ENCODE peak calls at places on chromosome 18, in seven cellular contexts. P is mammary epithelial cell, F is heart right ventricle, L is brain microvascular endothelial cell, T is thoracic aorta, I is endodermal cell, E is ovary. M is an unnamed sample.

GRCh38 chr18:9916067-9916684 is 2.4 kb downstream of the VAPA start:
- DNase-seq in P (no peak), F (no peak), L (no peak), T (no peak), I (no peak), E (no peak), M (no peak)

GRCh38 chr18:10184776-10185175 is 269.7 kb upstream of the APCDD1 start:
- DNase-seq in P (no peak), F (no peak), L (no peak), T (no peak), I (no peak), E (no peak), M (no peak)

GRCh38 chr18:3593904-3594759 is 144.2 kb downstream of the TGIF1 start:
- DNase-seq in P (peak; percentile 87), F (peak; percentile 71), L (peak; percentile 95), T (peak; percentile 78), I (peak; percentile 96), E (peak; percentile 86), M (peak; percentile 90)

GRCh38 chr18:73487956-73488355 is 620.2 kb upstream of the NETO1 start:
- DNase-seq in P (peak; percentile 13), F (no peak), L (no peak), T (no peak), I (no peak), E (no peak), M (no peak)

GRCh38 chr18:9147440-9148238 is 11.1 kb downstream of the ANKRD12 start:
- DNase-seq in P (peak; percentile 62), F (no peak), L (peak; percentile 68), T (no peak), I (peak; percentile 53), E (no peak), M (peak; percentile 39)

GRCh38 chr18:78984941-78985784 is 5.5 kb downstream of the SALL3 start:
- DNase-seq in P (peak; percentile 29), F (no peak), L (no peak), T (no peak), I (peak; percentile 92), E (no peak), M (no peak)

GRCh38 chr18:32956591-32957310 is 183.9 kb upstream of the KLHL14 start:
- DNase-seq in P (peak; percentile 5), F (no peak), L (peak; percentile 22), T (no peak), I (no peak), E (no peak), M (no peak)

GRCh38 chr18:74265546-74266098 is 26.1 kb downstream of the CYB5A start:
- DNase-seq in P (no peak), F (no peak), L (no peak), T (no peak), I (no peak), E (no peak), M (no peak)

GRCh38 chr18:48829443-48830149 is 121.2 kb downstream of the SMAD7 start:
- DNase-seq in P (no peak), F (no peak), L (no peak), T (no peak), I (peak; percentile 83), E (peak; percentile 35), M (no peak)

GRCh38 chr18:58557013-58557435 is 71.9 kb downstream of the ALPK2 start:
- DNase-seq in P (no peak), F (peak; percentile 54), L (no peak), T (no peak), I (no peak), E (no peak), M (no peak)

GRCh38 chr18:12059334-12060181 is 34.1 kb upstream of the ANKRD62 start:
- DNase-seq in P (no peak), F (no peak), L (no peak), T (no peak), I (no peak), E (no peak), M (no peak)

GRCh38 chr18:49949991-49950395 is 136.7 kb upstream of the ACAA2 start:
- DNase-seq in P (no peak), F (no peak), L (no peak), T (no peak), I (no peak), E (no peak), M (no peak)

GRCh38 chr18:33870059-33870458 is 292.0 kb downstream of the ASXL3 start:
- DNase-seq in P (no peak), F (no peak), L (peak; percentile 12), T (no peak), I (no peak), E (no peak), M (peak; percentile 1)

GRCh38 chr18:3466872-3467271 is 16.9 kb downstream of the TGIF1 start:
- DNase-seq in P (no peak), F (no peak), L (no peak), T (no peak), I (peak; percentile 81), E (no peak), M (no peak)

GRCh38 chr18:42141439-42141838 is 186.4 kb downstream of the PIK3C3 start:
- DNase-seq in P (no peak), F (no peak), L (no peak), T (no peak), I (peak; percentile 50), E (no peak), M (no peak)

GRCh38 chr18:44518666-44519065 is 162.0 kb upstream of the SETBP1 start:
- DNase-seq in P (peak; percentile 79), F (no peak), L (no peak), T (no peak), I (no peak), E (no peak), M (no peak)

GRCh38 chr18:30492552-30493129 is 549.9 kb downstream of the DSC3 start:
- DNase-seq in P (no peak), F (no peak), L (no peak), T (no peak), I (no peak), E (no peak), M (no peak)

GRCh38 chr18:9615973-9616559 is 1.7 kb upstream of the PPP4R1 start:
- DNase-seq in P (peak; percentile 56), F (no peak), L (no peak), T (no peak), I (no peak), E (no peak), M (no peak)

GRCh38 chr18:62354171-62354570 is 29.1 kb downstream of the TNFRSF11A start:
- DNase-seq in P (no peak), F (no peak), L (no peak), T (no peak), I (no peak), E (no peak), M (no peak)
- H3K27me3 ChIP-seq in P (no peaks in the 10 kb centered on the region), F (no peaks in the 10 kb centered on the region), L (no peaks in the 10 kb centered on the region), T (no peaks in the 10 kb centered on the region), I (no peaks in the 10 kb centered on the region), E (no peaks in the 10 kb centered on the region), M (no peaks in the 10 kb centered on the region)

GRCh38 chr18:55323051-55323994 is 264.7 kb downstream of the TCF4 start:
- DNase-seq in P (no peak), F (no peak), L (no peak), T (no peak), I (no peak), E (no peak), M (no peak)

GRCh38 chr18:55320399-55321255 is 267.4 kb downstream of the TCF4 start:
- DNase-seq in P (no peak), F (no peak), L (no peak), T (no peak), I (no peak), E (no peak), M (no peak)

GRCh38 chr18:55319517-55319905 is 268.5 kb downstream of the TCF4 start:
- DNase-seq in P (no peak), F (no peak), L (no peak), T (no peak), I (no peak), E (no peak), M (no peak)

GRCh38 chr18:55322176-55322735 is 265.7 kb downstream of the TCF4 start:
- DNase-seq in P (peak; percentile 78), F (peak; percentile 84), L (peak; percentile 90), T (peak; percentile 63), I (peak; percentile 87), E (peak; percentile 85), M (peak; percentile 43)

DNA sequence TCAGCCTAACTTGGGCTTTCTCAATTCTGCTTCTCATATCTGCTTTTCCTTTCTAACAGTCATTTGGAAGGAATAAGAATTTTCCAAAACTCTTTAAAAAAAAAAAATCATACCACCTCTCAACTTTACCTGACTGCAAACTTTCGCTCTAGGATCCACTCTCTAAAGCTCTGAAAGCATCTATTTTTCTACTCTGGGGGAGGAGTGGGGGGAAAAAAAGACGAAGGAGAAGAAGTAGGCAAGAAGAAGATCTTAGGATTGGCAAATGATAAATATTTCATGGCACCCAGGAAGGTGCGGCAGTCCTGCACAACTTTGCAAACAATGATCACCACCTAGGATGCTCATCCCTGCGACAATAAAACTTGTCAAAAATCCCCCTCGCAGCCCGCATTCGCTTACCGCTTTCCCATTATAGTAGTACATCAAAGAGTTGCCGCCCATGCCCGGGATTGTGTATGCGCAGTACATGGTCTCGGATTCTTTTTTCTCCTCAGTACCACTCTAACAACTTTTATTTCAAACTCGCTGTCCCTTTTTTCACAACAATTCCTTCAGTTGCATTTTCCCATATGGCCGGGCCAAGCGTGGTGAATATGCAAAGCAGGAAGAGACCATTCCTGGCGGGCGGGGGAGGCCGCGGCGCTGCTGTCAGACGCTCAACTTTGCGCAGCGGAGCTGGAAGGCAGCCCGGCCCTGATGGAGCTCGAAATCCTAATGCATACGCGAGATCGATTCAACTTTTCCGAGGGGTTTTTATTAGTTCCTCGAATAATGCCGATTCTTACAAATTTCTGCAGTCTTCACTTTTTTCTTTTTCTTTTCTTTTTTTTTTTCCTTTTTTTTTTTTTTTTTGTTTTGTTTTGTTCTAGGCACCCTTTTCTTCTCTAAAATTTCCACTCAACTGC is 266.5 kb downstream of the TCF4 start:
- DNase-seq in P (peak; percentile 79), F (peak; percentile 94), L (peak; percentile 91), T (peak; percentile 71), I (peak; percentile 94), E (peak; percentile 93), M (no peak)
- TF ChIP-seq CTCF in P (no peak), F (no peak), L (no peak), T (no peak), I (no peak), E (no peak), M (no peak)

GRCh38 chr18:27175914-27176313 is 9.2 kb downstream of the CHST9 start:
- DNase-seq in P (no peak), F (no peak), L (no peak), T (no peak), I (peak; percentile 61), E (no peak), M (no peak)

GRCh38 chr18:27171993-27172392 is 13.1 kb downstream of the CHST9 start:
- DNase-seq in P (no peak), F (no peak), L (no peak), T (no peak), I (no peak), E (no peak), M (no peak)
- H3K27me3 ChIP-seq in P (no peaks in the 10 kb centered on the region), F (no peaks in the 10 kb centered on the region), L (no peaks in the 10 kb centered on the region), T (no peaks in the 10 kb centered on the region), I (no peaks in the 10 kb centered on the region), E (no peaks in the 10 kb centered on the region), M (no peaks in the 10 kb centered on the region)

GRCh38 chr18:40293311-40293710 is 1661.7 kb upstream of the PIK3C3 start:
- DNase-seq in P (peak; percentile 0), F (no peak), L (no peak), T (no peak), I (no peak), E (no peak), M (no peak)
- TF ChIP-seq CTCF in P (peak; percentile 44), F (peak; percentile 24), L (peak; percentile 26), T (no peak), I (peak; percentile 75), E (no peak), M (peak; percentile 22)

M was measured in kidney epithelial cell.